ENCODE peak calls at places on chromosomes 3 and 15, in four cellular contexts. Z is body of pancreas, H is fibroblast of the conjunctiva, O is T-cell. Y is an unnamed sample.

GRCh38 chr15:60695713-60696522 is 217.0 kb upstream of the ICE2 start:
- DNase-seq in Z (no peak), H (no peak), O (no peak), Y (no peak)

GRCh38 chr15:61935493-61935892 is 124.8 kb downstream of the VPS13C start:
- DNase-seq in Z (no peak), H (no peak), O (no peak), Y (no peak)

GRCh38 chr3:47109393-47109792 is 54.5 kb downstream of the SETD2 start:
- DNase-seq in Z (no peak), H (no peak), O (no peak), Y (no peak)

GRCh38 chr3:155404486-155404885 is 111.0 kb upstream of the STRIT1 start:
- DNase-seq in Z (no peak), H (no peak), O (no peak), Y (no peak)

GRCh38 chr3:12796171-12797123 is at the start of gene CAND2:
- DNase-seq in Z (peak; percentile 57), H (peak; percentile 23), O (no peak), Y (peak; percentile 2)

GRCh38 chr15:61057830-61058529 is 171.1 kb downstream of the RORA start:
- DNase-seq in Z (no peak), H (no peak), O (no peak), Y (no peak)

GRCh38 chr3:176578316-176578715 is 619.0 kb downstream of the TBL1XR1 start:
- DNase-seq in Z (no peak), H (no peak), O (no peak), Y (no peak)

GRCh38 chr15:39756806-39757522 is 25.7 kb downstream of the FSIP1 start:
- DNase-seq in Z (peak; percentile 27), H (peak; percentile 79), O (no peak), Y (peak; percentile 71)

GRCh38 chr3:123624302-123624701 is 39.4 kb upstream of the HACD2 start:
- DNase-seq in Z (no peak), H (no peak), O (no peak), Y (no peak)

GRCh38 chr3:127848131-127849129 is 26.1 kb upstream of the MGLL start:
- DNase-seq in Z (no peak), H (no peak), O (no peak), Y (no peak)

GRCh38 chr3:8768364-8769087 is 887 bp downstream of the OXTR start:
- DNase-seq in Z (no peak), H (no peak), O (no peak), Y (no peak)

GRCh38 chr15:94125698-94126097 is 105.7 kb upstream of the MCTP2 start:
- DNase-seq in Z (no peak), H (no peak), O (no peak), Y (no peak)

GRCh38 chr3:149460123-149460522 is 14.4 kb upstream of the TM4SF4 start:
- DNase-seq in Z (peak; percentile 60), H (no peak), O (no peak), Y (no peak)

GRCh38 chr3:72663429-72663828 is 184.8 kb downstream of the SHQ1 start:
- DNase-seq in Z (no peak), H (no peak), O (no peak), Y (no peak)

GRCh38 chr3:48306290-48306689 is 27.2 kb downstream of the SPINK8 start:
- DNase-seq in Z (no peak), H (no peak), O (no peak), Y (no peak)

GRCh38 chr3:9550999-9551398 is 2.6 kb downstream of the LHFPL4 start:
- DNase-seq in Z (no peak), H (no peak), O (no peak), Y (no peak)

GRCh38 chr15:92645051-92645631 is 10.4 kb downstream of the FAM174B start:
- DNase-seq in Z (no peak), H (no peak), O (no peak), Y (no peak)